ENCODE peak calls at places on chromosomes 13 and 19, in seven cellular contexts. V, J, F, P, B, R and M are unnamed samples.
A peak's percentile ranks its signal among the peaks of the same experiment; 100 is the strongest.

GRCh38 chr19:10863107-10863700 is 8.1 kb upstream of the CARM1 start:
- DNase-seq in B (no peak), F (no peak), V (no peak), J (no peak), R (no peak), P (no peak), M (peak; percentile 7)

GRCh38 chr19:41363371-41363752 is 587 bp downstream of the B9D2 start:
- DNase-seq in B (no peak), J (no peak), P (no peak), F (no peak), R (no peak), V (no peak), M (no peak)

GRCh38 chr13:39105110-39105509 is 66.9 kb downstream of the NHLRC3 start:
- DNase-seq in J (no peak), F (no peak), R (no peak), P (no peak), B (no peak), V (no peak), M (no peak)

GRCh38 chr13:96632536-96633320 is 361.5 kb downstream of the OXGR1 start:
- DNase-seq in V (peak; percentile 25), J (no peak), R (no peak), P (no peak), F (no peak), B (no peak), M (no peak)

GRCh38 chr13:59680429-59681024 is 483.2 kb downstream of the DIAPH3 start:
- DNase-seq in J (no peak), V (no peak), R (no peak), B (no peak), F (no peak), P (no peak), M (no peak)

GRCh38 chr13:74187564-74187963 is 53.4 kb upstream of the KLF12 start:
- DNase-seq in B (no peak), R (no peak), V (no peak), P (no peak), F (no peak), J (no peak), M (no peak)

GRCh38 chr13:80881495-80882482 is 540.9 kb upstream of the SPRY2 start:
- DNase-seq in J (no peak), F (no peak), V (no peak), R (no peak), P (no peak), B (no peak), M (no peak)

GRCh38 chr19:54905908-54906511 is at the start of gene NCR1:
- DNase-seq in F (no peak), P (peak; percentile 13), B (no peak), J (peak; percentile 3), V (no peak), R (peak; percentile 15), M (no peak)

GRCh38 chr19:30222993-30223865 is 149.0 kb upstream of the ZNF536 start:
- DNase-seq in R (no peak), F (no peak), J (no peak), V (no peak), B (no peak), P (no peak), M (no peak)

GRCh38 chr13:25691654-25692053 is 319.9 kb downstream of the ATP8A2 start:
- DNase-seq in J (no peak), B (no peak), V (no peak), R (no peak), F (no peak), P (no peak), M (no peak)

GRCh38 chr19:45117666-45118065 is 24.7 kb downstream of the PPP1R37 start:
- DNase-seq in F (peak; percentile 14), J (no peak), P (no peak), V (no peak), B (no peak), R (no peak), M (no peak)

GRCh38 chr19:3868770-3869456 is at the start of gene ZFR2:
- DNase-seq in F (peak; percentile 51), P (peak; percentile 26), V (no peak), J (peak; percentile 11), B (peak; percentile 14), R (peak; percentile 34), M (no peak)

GRCh38 chr19:34645551-34645950 is 31.4 kb downstream of the SCGB2B2 start:
- DNase-seq in B (no peak), P (no peak), V (no peak), R (no peak), F (no peak), J (no peak), M (no peak)

GRCh38 chr19:17192751-17193150 is 22.4 kb upstream of the USE1 start:
- DNase-seq in F (no peak), B (no peak), R (no peak), V (no peak), P (no peak), J (no peak), M (no peak)

GRCh38 chr13:26629260-26629659 is 71.8 kb downstream of the WASF3 start:
- DNase-seq in P (no peak), F (no peak), R (no peak), J (no peak), V (no peak), B (no peak), M (no peak)

GRCh38 chr13:90197722-90198121 is 1149.8 kb upstream of the MIR17HG start:
- DNase-seq in B (no peak), P (no peak), F (no peak), R (no peak), V (no peak), J (no peak), M (no peak)

GRCh38 chr13:95603887-95604533 is 40.5 kb downstream of the DZIP1 start:
- DNase-seq in J (no peak), V (peak; percentile 3), F (no peak), R (no peak), P (no peak), B (no peak), M (peak; percentile 77)

GRCh38 chr13:41122838-41123237 is 9.8 kb downstream of the KBTBD6 start:
- DNase-seq in P (no peak), B (no peak), V (no peak), J (no peak), F (no peak), R (no peak), M (no peak)

GRCh38 chr13:68056816-68057710 is 826.9 kb upstream of the PCDH9 start:
- DNase-seq in B (no peak), F (no peak), P (no peak), R (no peak), V (no peak), J (no peak), M (no peak)

GRCh38 chr19:48746738-48747575 is at the start of gene IZUMO1:
- DNase-seq in B (peak; percentile 65), J (peak; percentile 36), F (peak; percentile 72), V (peak; percentile 88), R (peak; percentile 63), P (peak; percentile 57), M (no peak)

GRCh38 chr13:36158606-36159005 is 27.4 kb upstream of the DCLK1 start:
- DNase-seq in F (no peak), R (no peak), J (no peak), B (no peak), P (no peak), V (no peak), M (no peak)

GRCh38 chr13:101452519-101453485 is at the start of gene ITGBL1:
- DNase-seq in V (no peak), P (no peak), B (no peak), J (no peak), R (no peak), F (no peak), M (no peak)

GRCh38 chr13:100667894-100668293 is 6.7 kb downstream of the TMTC4 start:
- DNase-seq in V (no peak), B (no peak), F (no peak), P (no peak), J (no peak), R (no peak), M (no peak)

GRCh38 chr19:1783874-1784273 is 28.2 kb downstream of the ATP8B3 start:
- DNase-seq in B (no peak), P (no peak), V (no peak), F (no peak), R (no peak), J (no peak), M (no peak)

GRCh38 chr13:77717508-77717907 is 20.0 kb downstream of the SLAIN1 start:
- DNase-seq in R (no peak), F (no peak), P (no peak), V (no peak), B (no peak), J (no peak), M (no peak)

GRCh38 chr13:73708393-73708985 is 425.7 kb downstream of the KLF12 start:
- DNase-seq in F (peak; percentile 58), B (peak; percentile 80), J (peak; percentile 63), P (peak; percentile 29), R (peak; percentile 34), V (peak; percentile 44), M (peak; percentile 34)

GRCh38 chr13:30388401-30389283 is 33.7 kb upstream of the UBE2L5 start:
- DNase-seq in P (no peak), B (no peak), R (no peak), F (no peak), V (no peak), J (no peak), M (no peak)

GRCh38 chr13:51781246-51782022 is 22.5 kb downstream of the DHRS12 start:
- DNase-seq in B (peak; percentile 29), V (no peak), J (no peak), P (no peak), R (peak; percentile 20), F (peak; percentile 34), M (no peak)